ENCODE peak calls at places on chromosomes 1 and 21, in eight cellular contexts. One of them, this sample, is unnamed.

GRCh38 chr1:225882699-225883615 is 777 bp upstream of the TMEM63A start:
- DNase-seq in PC-9: peak
- DNase-seq in astrocyte of the spinal cord: peak
- DNase-seq in uterus: peak
- DNase-seq in GM10248: peak
- DNase-seq in AG10803: peak
- DNase-seq in foreskin fibroblast: no peak
- DNase-seq in lower leg skin: peak
- DNase-seq in this sample: peak

GRCh38 chr1:107966550-107966949 is 1.6 kb upstream of the VAV3 start:
- DNase-seq in lower leg skin: no peak
- DNase-seq in GM10248: no peak
- DNase-seq in astrocyte of the spinal cord: no peak
- DNase-seq in PC-9: no peak
- DNase-seq in AG10803: no peak
- DNase-seq in foreskin fibroblast: no peak
- DNase-seq in uterus: no peak
- DNase-seq in this sample: no peak

GRCh38 chr1:150567341-150567716 is 12.1 kb downstream of the MCL1 start:
- DNase-seq in uterus: no peak
- DNase-seq in foreskin fibroblast: no peak
- DNase-seq in astrocyte of the spinal cord: no peak
- DNase-seq in AG10803: peak
- DNase-seq in PC-9: no peak
- DNase-seq in lower leg skin: no peak
- DNase-seq in GM10248: peak
- DNase-seq in this sample: no peak

GRCh38 chr1:244314921-244315544 is 136.7 kb downstream of the ADSS2 start:
- DNase-seq in PC-9: no peak
- DNase-seq in lower leg skin: peak
- DNase-seq in foreskin fibroblast: peak
- DNase-seq in uterus: no peak
- DNase-seq in AG10803: no peak
- DNase-seq in GM10248: no peak
- DNase-seq in astrocyte of the spinal cord: no peak
- DNase-seq in this sample: no peak

GRCh38 chr1:11384170-11384554 is 94.8 kb upstream of the DISP3 start:
- DNase-seq in uterus: no peak
- DNase-seq in astrocyte of the spinal cord: no peak
- DNase-seq in PC-9: no peak
- DNase-seq in lower leg skin: no peak
- DNase-seq in GM10248: no peak
- DNase-seq in foreskin fibroblast: peak
- DNase-seq in AG10803: no peak
- DNase-seq in this sample: no peak

GRCh38 chr1:159185121-159185520 is 13.7 kb downstream of the CADM3 start:
- DNase-seq in PC-9: no peak
- DNase-seq in lower leg skin: no peak
- DNase-seq in GM10248: no peak
- DNase-seq in foreskin fibroblast: no peak
- DNase-seq in uterus: no peak
- DNase-seq in astrocyte of the spinal cord: no peak
- DNase-seq in AG10803: no peak
- DNase-seq in this sample: no peak

GRCh38 chr1:86054396-86054795 is 102.2 kb downstream of the COL24A1 start:
- DNase-seq in lower leg skin: no peak
- DNase-seq in astrocyte of the spinal cord: no peak
- DNase-seq in foreskin fibroblast: no peak
- DNase-seq in GM10248: no peak
- DNase-seq in AG10803: no peak
- DNase-seq in uterus: no peak
- DNase-seq in PC-9: no peak
- DNase-seq in this sample: no peak

GRCh38 chr1:226653311-226653921 is 85.7 kb downstream of the ITPKB start:
- DNase-seq in astrocyte of the spinal cord: no peak
- DNase-seq in PC-9: no peak
- DNase-seq in GM10248: no peak
- DNase-seq in lower leg skin: no peak
- DNase-seq in foreskin fibroblast: no peak
- DNase-seq in uterus: no peak
- DNase-seq in AG10803: no peak
- DNase-seq in this sample: no peak

GRCh38 chr1:89989791-89990190 is 5.1 kb upstream of the ZNF326 start:
- DNase-seq in uterus: no peak
- DNase-seq in PC-9: peak
- DNase-seq in GM10248: no peak
- DNase-seq in AG10803: no peak
- DNase-seq in astrocyte of the spinal cord: no peak
- DNase-seq in lower leg skin: no peak
- DNase-seq in foreskin fibroblast: no peak
- DNase-seq in this sample: no peak

GRCh38 chr1:168386949-168387586 is 106.4 kb downstream of the TBX19 start:
- DNase-seq in PC-9: peak
- DNase-seq in astrocyte of the spinal cord: peak
- DNase-seq in GM10248: peak
- DNase-seq in AG10803: no peak
- DNase-seq in uterus: peak
- DNase-seq in foreskin fibroblast: no peak
- DNase-seq in lower leg skin: no peak
- DNase-seq in this sample: peak

GRCh38 chr1:248847181-248847955 is 9.3 kb downstream of the ZNF672 start:
- DNase-seq in GM10248: no peak
- DNase-seq in PC-9: no peak
- DNase-seq in lower leg skin: peak
- DNase-seq in uterus: no peak
- DNase-seq in foreskin fibroblast: no peak
- DNase-seq in AG10803: no peak
- DNase-seq in astrocyte of the spinal cord: no peak
- DNase-seq in this sample: no peak

GRCh38 chr1:205932776-205933175 is 10.5 kb downstream of the SLC26A9 start:
- DNase-seq in uterus: no peak
- DNase-seq in foreskin fibroblast: no peak
- DNase-seq in GM10248: no peak
- DNase-seq in AG10803: no peak
- DNase-seq in PC-9: no peak
- DNase-seq in astrocyte of the spinal cord: no peak
- DNase-seq in lower leg skin: no peak
- DNase-seq in this sample: no peak

GRCh38 chr1:96116707-96117106 is 604.9 kb upstream of the PTBP2 start:
- DNase-seq in astrocyte of the spinal cord: peak
- DNase-seq in lower leg skin: no peak
- DNase-seq in AG10803: no peak
- DNase-seq in PC-9: no peak
- DNase-seq in GM10248: no peak
- DNase-seq in foreskin fibroblast: no peak
- DNase-seq in uterus: no peak
- DNase-seq in this sample: no peak

GRCh38 chr1:194078765-194079164 is 892.4 kb upstream of the B3GALT2 start:
- DNase-seq in uterus: no peak
- DNase-seq in PC-9: no peak
- DNase-seq in lower leg skin: no peak
- DNase-seq in GM10248: no peak
- DNase-seq in foreskin fibroblast: no peak
- DNase-seq in AG10803: no peak
- DNase-seq in astrocyte of the spinal cord: no peak
- DNase-seq in this sample: no peak

GRCh38 chr21:33561373-33561772 is 18.5 kb downstream of the SON start:
- DNase-seq in PC-9: no peak
- DNase-seq in uterus: no peak
- DNase-seq in AG10803: no peak
- DNase-seq in foreskin fibroblast: no peak
- DNase-seq in astrocyte of the spinal cord: no peak
- DNase-seq in GM10248: no peak
- DNase-seq in lower leg skin: no peak
- DNase-seq in this sample: no peak

GRCh38 chr21:46297311-46298082 is 11.4 kb downstream of the YBEY start:
- DNase-seq in foreskin fibroblast: no peak
- DNase-seq in astrocyte of the spinal cord: peak
- DNase-seq in lower leg skin: peak
- DNase-seq in GM10248: no peak
- DNase-seq in PC-9: no peak
- DNase-seq in AG10803: no peak
- DNase-seq in uterus: peak
- DNase-seq in this sample: no peak

GRCh38 chr21:42154237-42155044 is 64.5 kb upstream of the ABCG1 start:
- DNase-seq in foreskin fibroblast: no peak
- DNase-seq in uterus: no peak
- DNase-seq in AG10803: no peak
- DNase-seq in GM10248: no peak
- DNase-seq in astrocyte of the spinal cord: no peak
- DNase-seq in lower leg skin: peak
- DNase-seq in PC-9: no peak
- DNase-seq in this sample: no peak

GRCh38 chr21:46183910-46184624 is at the start of gene SPATC1L:
- DNase-seq in foreskin fibroblast: peak
- DNase-seq in astrocyte of the spinal cord: peak
- DNase-seq in PC-9: no peak
- DNase-seq in lower leg skin: peak
- DNase-seq in AG10803: peak
- DNase-seq in GM10248: peak
- DNase-seq in uterus: peak
- DNase-seq in this sample: no peak

GRCh38 chr1:108512239-108513071 is 47.4 kb upstream of the EEIG2 start:
- DNase-seq in AG10803: peak
- DNase-seq in foreskin fibroblast: peak
- DNase-seq in GM10248: no peak
- DNase-seq in uterus: no peak
- DNase-seq in PC-9: no peak
- DNase-seq in lower leg skin: no peak
- DNase-seq in astrocyte of the spinal cord: peak
- DNase-seq in this sample: no peak

GRCh38 chr1:184379111-184379752 is 7.6 kb upstream of the C1orf21 start:
- DNase-seq in PC-9: no peak
- DNase-seq in GM10248: no peak
- DNase-seq in foreskin fibroblast: no peak
- DNase-seq in uterus: no peak
- DNase-seq in AG10803: no peak
- DNase-seq in lower leg skin: no peak
- DNase-seq in astrocyte of the spinal cord: no peak
- DNase-seq in this sample: no peak
- TF ChIP-seq CTCF in PC-9: no peak
- TF ChIP-seq CTCF in GM10248: peak
- TF ChIP-seq CTCF in foreskin fibroblast: no peak
- TF ChIP-seq CTCF in uterus: no peak
- TF ChIP-seq CTCF in AG10803: peak
- TF ChIP-seq CTCF in lower leg skin: no peak
- TF ChIP-seq CTCF in astrocyte of the spinal cord: no peak
- TF ChIP-seq CTCF in this sample: no peak

GRCh38 chr1:23422955-23423354 is 1.6 kb downstream of the TCEA3 start:
- DNase-seq in AG10803: peak
- DNase-seq in PC-9: no peak
- DNase-seq in astrocyte of the spinal cord: no peak
- DNase-seq in GM10248: no peak
- DNase-seq in foreskin fibroblast: no peak
- DNase-seq in lower leg skin: no peak
- DNase-seq in uterus: no peak
- DNase-seq in this sample: no peak

GRCh38 chr1:23420778-23421177 is 3.8 kb downstream of the TCEA3 start:
- DNase-seq in foreskin fibroblast: no peak
- DNase-seq in lower leg skin: no peak
- DNase-seq in GM10248: no peak
- DNase-seq in PC-9: no peak
- DNase-seq in astrocyte of the spinal cord: no peak
- DNase-seq in uterus: no peak
- DNase-seq in AG10803: no peak
- DNase-seq in this sample: no peak

GRCh38 chr1:23422313-23422877 is 2.2 kb downstream of the TCEA3 start:
- DNase-seq in AG10803: peak
- DNase-seq in PC-9: no peak
- DNase-seq in astrocyte of the spinal cord: peak
- DNase-seq in lower leg skin: peak
- DNase-seq in foreskin fibroblast: peak
- DNase-seq in GM10248: no peak
- DNase-seq in uterus: peak
- DNase-seq in this sample: no peak

GRCh38 chr1:23421343-23421742 is 3.2 kb downstream of the TCEA3 start:
- DNase-seq in GM10248: no peak
- DNase-seq in lower leg skin: no peak
- DNase-seq in uterus: no peak
- DNase-seq in PC-9: no peak
- DNase-seq in foreskin fibroblast: no peak
- DNase-seq in astrocyte of the spinal cord: no peak
- DNase-seq in AG10803: no peak
- DNase-seq in this sample: no peak

GRCh38 chr1:23421752-23422312 is 2.7 kb downstream of the TCEA3 start:
- DNase-seq in AG10803: peak
- DNase-seq in astrocyte of the spinal cord: peak
- DNase-seq in GM10248: no peak
- DNase-seq in foreskin fibroblast: peak
- DNase-seq in lower leg skin: no peak
- DNase-seq in uterus: no peak
- DNase-seq in PC-9: no peak
- DNase-seq in this sample: no peak
- TF ChIP-seq CTCF in AG10803: peak
- TF ChIP-seq CTCF in astrocyte of the spinal cord: no peak
- TF ChIP-seq CTCF in GM10248: no peak
- TF ChIP-seq CTCF in foreskin fibroblast: no peak
- TF ChIP-seq CTCF in lower leg skin: no peak
- TF ChIP-seq CTCF in uterus: no peak
- TF ChIP-seq CTCF in PC-9: no peak
- TF ChIP-seq CTCF in this sample: no peak

DNA sequence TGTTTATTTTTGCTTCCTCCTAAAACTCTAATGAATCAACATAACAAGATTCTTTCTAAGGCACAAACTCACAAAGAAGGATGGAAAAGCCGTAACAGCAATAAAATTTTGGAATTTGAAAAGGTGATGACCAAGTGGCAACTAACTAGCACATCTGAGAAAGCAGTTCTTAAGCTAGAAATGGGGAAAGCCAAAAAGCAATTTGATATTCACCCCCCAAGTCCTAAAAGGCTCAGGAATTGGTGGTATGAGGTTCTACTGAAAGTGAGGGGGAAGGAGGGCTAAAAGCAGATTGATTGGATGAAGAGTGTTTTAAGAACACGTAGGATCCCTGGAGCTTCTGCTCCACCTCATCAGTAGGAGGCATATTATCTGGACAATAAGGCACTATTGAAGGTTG is 43.4 kb upstream of the FBXO28 start:
- DNase-seq in astrocyte of the spinal cord: no peak
- DNase-seq in GM10248: no peak
- DNase-seq in lower leg skin: no peak
- DNase-seq in foreskin fibroblast: no peak
- DNase-seq in AG10803: no peak
- DNase-seq in uterus: no peak
- DNase-seq in PC-9: no peak
- DNase-seq in this sample: no peak
- TF ChIP-seq CTCF in astrocyte of the spinal cord: no peak
- TF ChIP-seq CTCF in GM10248: no peak
- TF ChIP-seq CTCF in lower leg skin: no peak
- TF ChIP-seq CTCF in foreskin fibroblast: no peak
- TF ChIP-seq CTCF in AG10803: no peak
- TF ChIP-seq CTCF in uterus: no peak
- TF ChIP-seq CTCF in PC-9: no peak
- TF ChIP-seq CTCF in this sample: no peak

DNA sequence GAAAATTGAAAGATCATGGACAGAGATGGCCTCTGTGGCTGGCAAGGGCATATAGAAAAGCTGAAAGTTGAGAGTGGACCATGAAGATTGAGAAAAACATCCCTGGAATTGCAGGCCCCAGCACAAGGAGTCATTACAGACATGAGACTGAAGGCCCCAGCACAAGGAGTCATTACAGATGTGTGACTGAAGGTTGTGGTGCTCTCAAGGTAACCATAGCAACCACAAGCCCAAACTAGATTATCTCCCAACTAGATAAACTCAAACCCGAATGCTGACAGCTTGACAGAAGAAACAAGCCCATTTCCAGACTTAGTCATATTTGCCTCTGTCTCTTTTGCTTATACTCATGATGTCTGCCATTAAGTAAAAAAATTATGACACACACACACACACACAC is 1252.1 kb upstream of the ADGRL4 start:
- DNase-seq in astrocyte of the spinal cord: no peak
- DNase-seq in foreskin fibroblast: no peak
- DNase-seq in GM10248: no peak
- DNase-seq in PC-9: no peak
- DNase-seq in AG10803: no peak
- DNase-seq in lower leg skin: no peak
- DNase-seq in uterus: no peak
- DNase-seq in this sample: no peak
- TF ChIP-seq CTCF in astrocyte of the spinal cord: no peak
- TF ChIP-seq CTCF in foreskin fibroblast: no peak
- TF ChIP-seq CTCF in GM10248: no peak
- TF ChIP-seq CTCF in PC-9: no peak
- TF ChIP-seq CTCF in AG10803: no peak
- TF ChIP-seq CTCF in lower leg skin: no peak
- TF ChIP-seq CTCF in uterus: no peak
- TF ChIP-seq CTCF in this sample: no peak